ENCODE peak calls at places on chromosomes 5 and 9, in eight cellular contexts. One of them, this sample, is unnamed.

GRCh38 chr9:38195737-38196161 is 126.7 kb upstream of the SHB start:
- DNase-seq in transverse colon: no peak
- DNase-seq in activated B cell treated with CpG ODN at 0.5 μM for 24 hours: no peak
- DNase-seq in cardiac muscle cell: no peak
- DNase-seq in tibial artery: no peak
- DNase-seq in nephron progenitor cell: peak; percentile 25
- DNase-seq in CD8-positive, alpha-beta T cell: no peak
- DNase-seq in fibroblast of pulmonary artery: no peak
- DNase-seq in this sample: no peak

GRCh38 chr5:112415552-112415951 is 3.5 kb downstream of the EPB41L4A start:
- DNase-seq in tibial artery: no peak
- DNase-seq in nephron progenitor cell: no peak
- DNase-seq in transverse colon: no peak
- DNase-seq in CD8-positive, alpha-beta T cell: no peak
- DNase-seq in activated B cell treated with CpG ODN at 0.5 μM for 24 hours: no peak
- DNase-seq in cardiac muscle cell: no peak
- DNase-seq in fibroblast of pulmonary artery: no peak
- DNase-seq in this sample: no peak

GRCh38 chr5:69129413-69129812 is 35.6 kb downstream of the SLC30A5 start:
- DNase-seq in fibroblast of pulmonary artery: peak; percentile 88
- DNase-seq in activated B cell treated with CpG ODN at 0.5 μM for 24 hours: no peak
- DNase-seq in CD8-positive, alpha-beta T cell: no peak
- DNase-seq in tibial artery: no peak
- DNase-seq in cardiac muscle cell: no peak
- DNase-seq in nephron progenitor cell: no peak
- DNase-seq in transverse colon: no peak
- DNase-seq in this sample: peak; percentile 71

GRCh38 chr5:146632620-146633019 is 116.6 kb upstream of the GPR151 start:
- DNase-seq in nephron progenitor cell: no peak
- DNase-seq in tibial artery: no peak
- DNase-seq in CD8-positive, alpha-beta T cell: no peak
- DNase-seq in cardiac muscle cell: no peak
- DNase-seq in activated B cell treated with CpG ODN at 0.5 μM for 24 hours: no peak
- DNase-seq in fibroblast of pulmonary artery: no peak
- DNase-seq in transverse colon: no peak
- DNase-seq in this sample: no peak

GRCh38 chr5:139638090-139638735 is 9.9 kb upstream of the CXXC5 start:
- DNase-seq in activated B cell treated with CpG ODN at 0.5 μM for 24 hours: peak; percentile 52
- DNase-seq in fibroblast of pulmonary artery: peak; percentile 65
- DNase-seq in cardiac muscle cell: no peak
- DNase-seq in tibial artery: peak; percentile 79
- DNase-seq in nephron progenitor cell: peak; percentile 50
- DNase-seq in transverse colon: peak; percentile 84
- DNase-seq in CD8-positive, alpha-beta T cell: no peak
- DNase-seq in this sample: peak; percentile 76

GRCh38 chr9:33524431-33524947 is 438 bp downstream of the ANKRD18B start:
- DNase-seq in transverse colon: no peak
- DNase-seq in fibroblast of pulmonary artery: no peak
- DNase-seq in activated B cell treated with CpG ODN at 0.5 μM for 24 hours: no peak
- DNase-seq in CD8-positive, alpha-beta T cell: no peak
- DNase-seq in tibial artery: no peak
- DNase-seq in nephron progenitor cell: peak; percentile 38
- DNase-seq in cardiac muscle cell: peak; percentile 8
- DNase-seq in this sample: no peak

GRCh38 chr5:17302138-17302537 is 84.7 kb downstream of the BASP1 start:
- DNase-seq in nephron progenitor cell: no peak
- DNase-seq in cardiac muscle cell: no peak
- DNase-seq in CD8-positive, alpha-beta T cell: no peak
- DNase-seq in activated B cell treated with CpG ODN at 0.5 μM for 24 hours: no peak
- DNase-seq in transverse colon: no peak
- DNase-seq in fibroblast of pulmonary artery: no peak
- DNase-seq in tibial artery: no peak
- DNase-seq in this sample: peak; percentile 20

GRCh38 chr9:136537896-136538598 is 7.8 kb downstream of the NOTCH1 start:
- DNase-seq in cardiac muscle cell: no peak
- DNase-seq in nephron progenitor cell: no peak
- DNase-seq in CD8-positive, alpha-beta T cell: no peak
- DNase-seq in fibroblast of pulmonary artery: no peak
- DNase-seq in transverse colon: no peak
- DNase-seq in tibial artery: no peak
- DNase-seq in activated B cell treated with CpG ODN at 0.5 μM for 24 hours: no peak
- DNase-seq in this sample: no peak

GRCh38 chr5:45017568-45017967 is 208.8 kb downstream of the MRPS30 start:
- DNase-seq in CD8-positive, alpha-beta T cell: no peak
- DNase-seq in fibroblast of pulmonary artery: no peak
- DNase-seq in tibial artery: no peak
- DNase-seq in cardiac muscle cell: no peak
- DNase-seq in transverse colon: no peak
- DNase-seq in nephron progenitor cell: no peak
- DNase-seq in activated B cell treated with CpG ODN at 0.5 μM for 24 hours: no peak
- DNase-seq in this sample: no peak

GRCh38 chr5:143400541-143401252 is 2.8 kb downstream of the NR3C1 start:
- DNase-seq in tibial artery: no peak
- DNase-seq in nephron progenitor cell: no peak
- DNase-seq in transverse colon: no peak
- DNase-seq in cardiac muscle cell: no peak
- DNase-seq in fibroblast of pulmonary artery: peak; percentile 38
- DNase-seq in activated B cell treated with CpG ODN at 0.5 μM for 24 hours: no peak
- DNase-seq in CD8-positive, alpha-beta T cell: no peak
- DNase-seq in this sample: no peak

GRCh38 chr9:18921677-18922076 is 111.3 kb downstream of the SAXO1 start:
- DNase-seq in nephron progenitor cell: no peak
- DNase-seq in activated B cell treated with CpG ODN at 0.5 μM for 24 hours: no peak
- DNase-seq in tibial artery: no peak
- DNase-seq in transverse colon: no peak
- DNase-seq in fibroblast of pulmonary artery: no peak
- DNase-seq in cardiac muscle cell: no peak
- DNase-seq in CD8-positive, alpha-beta T cell: no peak
- DNase-seq in this sample: no peak

GRCh38 chr9:109916316-109916715 is 136.3 kb downstream of the PALM2AKAP2 start:
- DNase-seq in tibial artery: no peak
- DNase-seq in fibroblast of pulmonary artery: no peak
- DNase-seq in nephron progenitor cell: no peak
- DNase-seq in transverse colon: no peak
- DNase-seq in activated B cell treated with CpG ODN at 0.5 μM for 24 hours: no peak
- DNase-seq in CD8-positive, alpha-beta T cell: no peak
- DNase-seq in cardiac muscle cell: no peak
- DNase-seq in this sample: no peak

GRCh38 chr5:83564069-83564749 is 92.7 kb downstream of the VCAN start:
- DNase-seq in CD8-positive, alpha-beta T cell: no peak
- DNase-seq in tibial artery: no peak
- DNase-seq in fibroblast of pulmonary artery: peak; percentile 79
- DNase-seq in nephron progenitor cell: no peak
- DNase-seq in cardiac muscle cell: peak; percentile 38
- DNase-seq in transverse colon: no peak
- DNase-seq in activated B cell treated with CpG ODN at 0.5 μM for 24 hours: no peak
- DNase-seq in this sample: peak; percentile 41

GRCh38 chr9:112061152-112061740 is 113.9 kb downstream of the SUSD1 start:
- DNase-seq in CD8-positive, alpha-beta T cell: no peak
- DNase-seq in cardiac muscle cell: no peak
- DNase-seq in tibial artery: peak; percentile 80
- DNase-seq in activated B cell treated with CpG ODN at 0.5 μM for 24 hours: no peak
- DNase-seq in transverse colon: peak; percentile 59
- DNase-seq in fibroblast of pulmonary artery: peak; percentile 99
- DNase-seq in nephron progenitor cell: no peak
- DNase-seq in this sample: peak; percentile 95

GRCh38 chr9:14096182-14096922 is 217.6 kb downstream of the NFIB start:
- DNase-seq in CD8-positive, alpha-beta T cell: no peak
- DNase-seq in cardiac muscle cell: peak; percentile 23
- DNase-seq in nephron progenitor cell: no peak
- DNase-seq in tibial artery: no peak
- DNase-seq in fibroblast of pulmonary artery: peak; percentile 89
- DNase-seq in activated B cell treated with CpG ODN at 0.5 μM for 24 hours: no peak
- DNase-seq in transverse colon: no peak
- DNase-seq in this sample: no peak

DNA sequence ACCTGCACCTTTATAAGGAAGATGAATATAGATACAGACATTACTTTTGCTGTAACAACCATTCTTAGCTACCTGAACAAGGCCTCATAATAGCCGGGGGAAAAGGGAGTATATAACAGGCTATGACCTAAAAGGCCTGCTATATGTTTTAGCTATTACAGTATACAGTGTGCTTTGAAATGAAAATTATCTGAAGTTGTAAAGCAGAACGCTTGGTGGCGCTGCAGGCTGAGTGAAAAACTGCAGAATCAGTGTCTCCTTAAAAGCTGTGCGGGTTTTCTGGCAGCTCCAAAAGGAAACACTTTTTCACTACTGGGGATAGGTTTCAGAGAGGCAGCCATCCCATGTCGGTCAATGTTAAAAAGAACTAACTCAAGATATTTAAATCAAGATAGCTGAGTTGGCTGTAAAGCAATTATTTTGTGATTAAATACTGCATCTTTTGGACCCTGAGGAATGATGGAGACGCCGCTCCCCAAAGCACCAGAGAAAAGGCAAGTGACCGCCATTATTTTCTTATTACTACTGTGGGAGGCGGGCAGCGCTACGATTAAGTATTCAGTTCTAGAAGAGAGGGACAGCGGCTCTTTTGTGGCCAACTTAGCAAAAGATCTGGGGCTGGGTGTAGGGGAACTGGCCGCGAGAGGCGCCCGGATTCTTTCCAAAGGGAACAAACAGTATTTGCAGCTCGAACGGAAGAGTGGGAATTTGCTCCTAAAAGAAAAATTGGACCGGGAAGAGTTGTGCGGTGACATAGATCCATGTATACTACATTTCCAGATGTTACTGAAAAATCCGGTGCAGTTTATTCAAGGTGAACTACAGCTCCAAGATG is 5.9 kb downstream of the PCDHB6 start:
- DNase-seq in nephron progenitor cell: no peak
- DNase-seq in CD8-positive, alpha-beta T cell: no peak
- DNase-seq in cardiac muscle cell: peak; percentile 7
- DNase-seq in fibroblast of pulmonary artery: no peak
- DNase-seq in transverse colon: no peak
- DNase-seq in activated B cell treated with CpG ODN at 0.5 μM for 24 hours: no peak
- DNase-seq in tibial artery: no peak
- DNase-seq in this sample: no peak
- TF ChIP-seq CTCF in nephron progenitor cell: no peak
- TF ChIP-seq CTCF in CD8-positive, alpha-beta T cell: no peak
- TF ChIP-seq CTCF in cardiac muscle cell: no peak
- TF ChIP-seq CTCF in fibroblast of pulmonary artery: no peak
- TF ChIP-seq CTCF in transverse colon: no peak
- TF ChIP-seq CTCF in activated B cell treated with CpG ODN at 0.5 μM for 24 hours: no peak
- TF ChIP-seq CTCF in tibial artery: no peak
- TF ChIP-seq CTCF in this sample: peak; percentile 65

DNA sequence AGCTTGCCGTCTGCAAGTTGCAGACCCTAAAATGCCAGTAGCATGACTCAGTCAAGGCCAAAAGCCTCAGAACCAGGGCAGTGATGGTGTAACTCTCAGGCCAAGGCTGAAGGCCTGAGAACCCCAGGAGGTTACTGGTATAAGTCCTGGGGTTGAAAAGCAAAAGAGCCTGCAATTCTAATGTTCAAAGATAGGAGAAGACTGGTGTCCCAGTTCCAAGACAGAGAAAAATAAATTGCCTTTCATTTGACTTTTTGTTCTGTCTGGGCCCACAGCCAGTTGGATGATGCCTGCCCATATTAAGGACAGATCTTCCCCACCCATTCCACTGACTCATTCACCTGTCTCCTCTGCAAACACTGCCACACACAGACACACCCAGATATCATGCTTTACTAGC is 673.2 kb downstream of the CDH18 start:
- DNase-seq in nephron progenitor cell: no peak
- DNase-seq in transverse colon: no peak
- DNase-seq in tibial artery: no peak
- DNase-seq in activated B cell treated with CpG ODN at 0.5 μM for 24 hours: no peak
- DNase-seq in fibroblast of pulmonary artery: no peak
- DNase-seq in CD8-positive, alpha-beta T cell: no peak
- DNase-seq in cardiac muscle cell: no peak
- DNase-seq in this sample: no peak
- TF ChIP-seq CTCF in nephron progenitor cell: no peak
- TF ChIP-seq CTCF in transverse colon: no peak
- TF ChIP-seq CTCF in tibial artery: no peak
- TF ChIP-seq CTCF in activated B cell treated with CpG ODN at 0.5 μM for 24 hours: no peak
- TF ChIP-seq CTCF in fibroblast of pulmonary artery: no peak
- TF ChIP-seq CTCF in CD8-positive, alpha-beta T cell: no peak
- TF ChIP-seq CTCF in cardiac muscle cell: no peak
- TF ChIP-seq CTCF in this sample: no peak

GRCh38 chr5:31291323-31291854 is 97.9 kb downstream of the CDH6 start:
- DNase-seq in transverse colon: no peak
- DNase-seq in activated B cell treated with CpG ODN at 0.5 μM for 24 hours: no peak
- DNase-seq in tibial artery: no peak
- DNase-seq in nephron progenitor cell: no peak
- DNase-seq in cardiac muscle cell: no peak
- DNase-seq in fibroblast of pulmonary artery: peak; percentile 48
- DNase-seq in CD8-positive, alpha-beta T cell: no peak
- DNase-seq in this sample: no peak
- TF ChIP-seq CTCF in transverse colon: no peak
- TF ChIP-seq CTCF in activated B cell treated with CpG ODN at 0.5 μM for 24 hours: no peak
- TF ChIP-seq CTCF in tibial artery: no peak
- TF ChIP-seq CTCF in nephron progenitor cell: no peak
- TF ChIP-seq CTCF in cardiac muscle cell: peak; percentile 43
- TF ChIP-seq CTCF in fibroblast of pulmonary artery: peak; percentile 56
- TF ChIP-seq CTCF in CD8-positive, alpha-beta T cell: no peak
- TF ChIP-seq CTCF in this sample: peak; percentile 32

DNA sequence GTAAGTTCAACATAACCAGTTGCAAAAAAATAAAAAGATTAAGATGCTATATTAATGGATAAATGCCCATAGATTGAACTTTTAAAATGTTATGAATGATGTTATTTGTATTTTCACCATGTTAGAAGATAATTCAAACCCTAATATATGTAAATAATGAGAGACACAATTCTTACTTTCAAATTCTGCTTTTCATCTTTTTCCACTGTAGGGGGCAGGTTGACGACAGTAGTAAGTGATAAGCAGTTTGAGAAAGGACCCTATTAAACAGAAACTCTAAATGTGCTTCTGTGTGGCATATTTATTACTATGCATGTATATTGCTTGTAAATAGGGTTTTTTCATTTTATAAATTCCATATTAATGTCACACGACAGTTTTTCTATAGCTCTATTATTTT is 591.1 kb downstream of the SEMA5A start:
- DNase-seq in CD8-positive, alpha-beta T cell: no peak
- DNase-seq in cardiac muscle cell: no peak
- DNase-seq in transverse colon: no peak
- DNase-seq in tibial artery: no peak
- DNase-seq in fibroblast of pulmonary artery: no peak
- DNase-seq in nephron progenitor cell: no peak
- DNase-seq in activated B cell treated with CpG ODN at 0.5 μM for 24 hours: no peak
- DNase-seq in this sample: no peak
- TF ChIP-seq CTCF in CD8-positive, alpha-beta T cell: no peak
- TF ChIP-seq CTCF in cardiac muscle cell: no peak
- TF ChIP-seq CTCF in transverse colon: no peak
- TF ChIP-seq CTCF in tibial artery: no peak
- TF ChIP-seq CTCF in fibroblast of pulmonary artery: peak; percentile 21
- TF ChIP-seq CTCF in nephron progenitor cell: no peak
- TF ChIP-seq CTCF in activated B cell treated with CpG ODN at 0.5 μM for 24 hours: no peak
- TF ChIP-seq CTCF in this sample: peak; percentile 50

GRCh38 chr5:132221781-132222648 is 5.6 kb downstream of the P4HA2 start:
- DNase-seq in nephron progenitor cell: no peak
- DNase-seq in transverse colon: peak; percentile 42
- DNase-seq in CD8-positive, alpha-beta T cell: no peak
- DNase-seq in fibroblast of pulmonary artery: peak; percentile 83
- DNase-seq in cardiac muscle cell: no peak
- DNase-seq in activated B cell treated with CpG ODN at 0.5 μM for 24 hours: no peak
- DNase-seq in tibial artery: peak; percentile 63
- DNase-seq in this sample: peak; percentile 34
- TF ChIP-seq CTCF in nephron progenitor cell: no peak
- TF ChIP-seq CTCF in transverse colon: no peak
- TF ChIP-seq CTCF in CD8-positive, alpha-beta T cell: no peak
- TF ChIP-seq CTCF in fibroblast of pulmonary artery: peak; percentile 17
- TF ChIP-seq CTCF in cardiac muscle cell: no peak
- TF ChIP-seq CTCF in activated B cell treated with CpG ODN at 0.5 μM for 24 hours: no peak
- TF ChIP-seq CTCF in tibial artery: peak; percentile 35
- TF ChIP-seq CTCF in this sample: peak; percentile 55